ENCODE peak calls at places on chromosomes 12 and 14, in five cellular contexts. R, W, Y, G and J are unnamed samples.

GRCh38 chr14:21263284-21264024 is 5.8 kb downstream of the HNRNPC start:
- DNase-seq in R (no peak), W (no peak), Y (no peak), G (no peak), J (no peak)

GRCh38 chr12:7486512-7486911 is 17.1 kb downstream of the CD163 start:
- DNase-seq in R (no peak), W (no peak), Y (no peak), G (no peak), J (no peak)

GRCh38 chr14:68978550-68978911 is 571 bp downstream of the ACTN1 start:
- DNase-seq in R (peak), W (no peak), Y (peak), G (no peak), J (no peak)

GRCh38 chr14:74932401-74932901 is 9.4 kb upstream of the RPS6KL1 start:
- DNase-seq in R (no peak), W (no peak), Y (no peak), G (peak), J (no peak)

GRCh38 chr14:58066115-58066514 is 85.9 kb downstream of the ARMH4 start:
- DNase-seq in R (peak), W (no peak), Y (no peak), G (no peak), J (no peak)

GRCh38 chr12:114684870-114685273 is 897 bp upstream of the TBX3 start:
- DNase-seq in R (no peak), W (no peak), Y (no peak), G (no peak), J (no peak)

GRCh38 chr14:58796636-58797429 is 159.1 kb downstream of the DACT1 start:
- DNase-seq in R (peak), W (no peak), Y (no peak), G (no peak), J (no peak)

GRCh38 chr12:22437031-22437806 is 102.7 kb upstream of the ST8SIA1 start:
- DNase-seq in R (peak), W (no peak), Y (peak), G (peak), J (no peak)

GRCh38 chr12:54134850-54135249 is 53.9 kb downstream of the SMUG1 start:
- DNase-seq in R (no peak), W (no peak), Y (no peak), G (no peak), J (no peak)

GRCh38 chr14:69643430-69644200 is 32.2 kb downstream of the SUSD6 start:
- DNase-seq in R (peak), W (no peak), Y (no peak), G (peak), J (no peak)

GRCh38 chr12:77923882-77924281 is 93.2 kb downstream of the NAV3 start:
- DNase-seq in R (no peak), W (no peak), Y (no peak), G (no peak), J (no peak)

GRCh38 chr14:90287791-90288190 is 31.4 kb downstream of the PSMC1 start:
- DNase-seq in R (no peak), W (no peak), Y (no peak), G (no peak), J (no peak)

GRCh38 chr12:132560421-132560830 is 50.0 kb downstream of the LRCOL1 start:
- DNase-seq in R (peak), W (no peak), Y (no peak), G (no peak), J (no peak)

GRCh38 chr14:105075364-105076295 is 10.4 kb upstream of the GPR132 start:
- DNase-seq in R (no peak), W (peak), Y (peak), G (no peak), J (no peak)